ENCODE peak calls at places on chromosomes 12 and 14, in ten cellular contexts. Q, P, I, R, U, A, Y, E, L and M are unnamed samples.

GRCh38 chr12:90741611-90742010 is 213.4 kb downstream of the CCER1 start:
- DNase-seq in P (no peak), U (no peak), E (no peak), Y (no peak), I (no peak), Q (no peak), R (no peak), A (no peak), L (no peak), M (peak)

GRCh38 chr14:77882631-77883030 is 82.7 kb downstream of the ADCK1 start:
- DNase-seq in R (no peak), E (no peak), I (peak), Q (no peak), Y (no peak), P (no peak), L (no peak), A (no peak), U (no peak), M (no peak)

GRCh38 chr14:68164723-68165122 is 345.1 kb downstream of the RAD51B start:
- DNase-seq in L (no peak), Y (no peak), I (no peak), R (no peak), U (no peak), P (no peak), A (no peak), Q (no peak), E (peak), M (no peak)

GRCh38 chr12:81450920-81451739 is 308.0 kb downstream of the PPFIA2 start:
- DNase-seq in A (peak), L (no peak), U (peak), P (peak), E (peak), I (peak), R (peak), Q (peak), Y (no peak), M (peak)

GRCh38 chr14:25394791-25395391 is 344.9 kb upstream of the STXBP6 start:
- DNase-seq in Q (no peak), P (no peak), E (no peak), A (no peak), L (no peak), R (no peak), U (no peak), I (no peak), Y (no peak), M (no peak)

GRCh38 chr14:72830356-72830755 is 63.5 kb downstream of the DPF3 start:
- DNase-seq in Y (no peak), Q (no peak), U (no peak), I (no peak), E (no peak), L (no peak), A (no peak), P (no peak), R (no peak), M (no peak)

GRCh38 chr14:67674139-67674479 is 323 bp downstream of the VTI1B start:
- DNase-seq in Y (peak), I (peak), E (peak), U (peak), R (peak), Q (peak), A (peak), P (peak), L (no peak), M (peak)

GRCh38 chr12:63302941-63303536 is 152.0 kb upstream of the AVPR1A start:
- DNase-seq in I (no peak), P (no peak), Q (no peak), R (no peak), U (no peak), E (no peak), L (no peak), Y (no peak), A (no peak), M (no peak)

GRCh38 chr14:104697892-104698583 is 8.6 kb downstream of the INF2 start:
- DNase-seq in P (no peak), L (no peak), U (no peak), E (no peak), A (no peak), Y (no peak), R (no peak), Q (no peak), I (peak), M (peak)

GRCh38 chr12:2959194-2959507 is at the start of gene TEAD4:
- DNase-seq in P (peak), Y (no peak), I (peak), L (no peak), R (peak), A (peak), Q (no peak), U (no peak), E (peak), M (peak)

GRCh38 chr12:16927259-16927658 is 321.3 kb upstream of the LMO3 start:
- DNase-seq in A (no peak), L (no peak), Q (no peak), P (no peak), E (no peak), U (no peak), Y (no peak), R (no peak), I (no peak), M (no peak)

GRCh38 chr14:47678157-47678556 is 2.8 kb upstream of the MDGA2 start:
- DNase-seq in U (no peak), Q (no peak), I (no peak), Y (no peak), E (no peak), R (no peak), P (no peak), A (peak), L (no peak), M (no peak)

GRCh38 chr14:37591311-37591940 is 3.6 kb downstream of the FOXA1 start:
- DNase-seq in P (no peak), U (no peak), Y (no peak), Q (no peak), L (no peak), R (no peak), A (no peak), I (peak), E (peak), M (no peak)

GRCh38 chr12:57241556-57242310 is 9.3 kb downstream of the STAC3 start:
- DNase-seq in P (no peak), A (no peak), R (no peak), L (no peak), U (no peak), I (no peak), Q (no peak), E (peak), Y (no peak), M (peak)

GRCh38 chr12:58530421-58531067 is 389.8 kb downstream of the LRIG3 start:
- DNase-seq in U (peak), Q (no peak), E (no peak), L (no peak), P (no peak), A (no peak), Y (no peak), R (peak), I (no peak), M (peak)